ENCODE peak calls at places on chromosome 7, in eight cellular contexts. V is AG09309, B is endothelial cell, R is esophagus squamous epithelium, A is A673, U is progenitor cell of endocrine pancreas, C is ascending aorta, M is BJ. W is an unnamed sample.

GRCh38 chr7:122688385-122688998 is 10.4 kb downstream of the RNF133 start:
- DNase-seq in V (no peak), B (no peak), R (no peak), A (no peak), U (no peak), C (no peak), M (no peak), W (no peak)

GRCh38 chr7:17041324-17041723 is 159.5 kb upstream of the AGR3 start:
- DNase-seq in V (peak; percentile 73), B (no peak), R (no peak), A (peak; percentile 97), U (no peak), C (no peak), M (peak; percentile 67), W (no peak)

GRCh38 chr7:4020086-4020485 is 662.0 kb upstream of the FOXK1 start:
- DNase-seq in V (no peak), B (no peak), R (no peak), A (no peak), U (no peak), C (no peak), M (no peak), W (no peak)

GRCh38 chr7:725223-726005 is 1.1 kb upstream of the DNAAF5 start:
- DNase-seq in V (peak; percentile 32), B (no peak), R (no peak), A (no peak), U (no peak), C (no peak), M (no peak), W (no peak)

GRCh38 chr7:121080913-121081326 is 92.4 kb downstream of the CPED1 start:
- DNase-seq in V (no peak), B (no peak), R (no peak), A (no peak), U (no peak), C (no peak), M (no peak), W (no peak)

GRCh38 chr7:30086529-30086928 is 48.3 kb upstream of the MTURN start:
- DNase-seq in V (no peak), B (no peak), R (no peak), A (no peak), U (no peak), C (no peak), M (no peak), W (no peak)

GRCh38 chr7:27346531-27347260 is 104.1 kb downstream of the EVX1 start:
- DNase-seq in V (peak; percentile 74), B (no peak), R (no peak), A (no peak), U (peak; percentile 21), C (no peak), M (peak; percentile 76), W (no peak)

GRCh38 chr7:122010116-122010515 is 133.9 kb downstream of the AASS start:
- DNase-seq in V (no peak), B (no peak), R (no peak), A (no peak), U (no peak), C (no peak), M (no peak), W (no peak)

GRCh38 chr7:119964640-119965542 is 308.1 kb upstream of the KCND2 start:
- DNase-seq in V (no peak), B (no peak), R (no peak), A (no peak), U (no peak), C (no peak), M (no peak), W (no peak)

GRCh38 chr7:127949670-127950069 is 81.6 kb downstream of the LRRC4 start:
- DNase-seq in V (no peak), B (no peak), R (no peak), A (no peak), U (no peak), C (no peak), M (no peak), W (no peak)

GRCh38 chr7:135317676-135318326 is 84.2 kb downstream of the STRA8 start:
- DNase-seq in V (no peak), B (no peak), R (no peak), A (no peak), U (no peak), C (no peak), M (no peak), W (no peak)

GRCh38 chr7:4745265-4745919 is 30.0 kb upstream of the AP5Z1 start:
- DNase-seq in V (no peak), B (no peak), R (no peak), A (no peak), U (no peak), C (no peak), M (no peak), W (no peak)

DNA sequence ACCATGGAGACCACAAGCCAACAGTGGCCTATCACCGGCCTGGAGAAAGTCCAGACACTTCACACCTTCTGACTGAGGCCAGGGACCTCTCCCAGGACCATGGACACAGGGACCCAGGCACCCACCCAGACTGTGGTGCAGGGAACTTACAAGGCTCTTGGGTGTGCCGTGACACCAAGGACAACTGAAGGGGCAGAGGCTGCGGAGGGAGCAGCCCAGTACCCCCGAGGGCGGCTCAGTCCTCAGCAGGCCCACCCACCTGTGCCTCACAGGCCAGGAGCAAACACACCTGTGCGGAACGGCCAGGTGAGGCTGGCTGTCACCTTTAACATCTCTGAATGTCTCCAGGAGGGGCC is 182.3 kb downstream of the MAD1L1 start:
- DNase-seq in V (no peak), B (no peak), R (no peak), A (no peak), U (no peak), C (no peak), M (no peak), W (no peak)
- TF ChIP-seq CTCF in V (no peak), B (no peak), R (no peak), A (no peak), U (no peak), C (no peak), M (no peak), W (no peak)

DNA sequence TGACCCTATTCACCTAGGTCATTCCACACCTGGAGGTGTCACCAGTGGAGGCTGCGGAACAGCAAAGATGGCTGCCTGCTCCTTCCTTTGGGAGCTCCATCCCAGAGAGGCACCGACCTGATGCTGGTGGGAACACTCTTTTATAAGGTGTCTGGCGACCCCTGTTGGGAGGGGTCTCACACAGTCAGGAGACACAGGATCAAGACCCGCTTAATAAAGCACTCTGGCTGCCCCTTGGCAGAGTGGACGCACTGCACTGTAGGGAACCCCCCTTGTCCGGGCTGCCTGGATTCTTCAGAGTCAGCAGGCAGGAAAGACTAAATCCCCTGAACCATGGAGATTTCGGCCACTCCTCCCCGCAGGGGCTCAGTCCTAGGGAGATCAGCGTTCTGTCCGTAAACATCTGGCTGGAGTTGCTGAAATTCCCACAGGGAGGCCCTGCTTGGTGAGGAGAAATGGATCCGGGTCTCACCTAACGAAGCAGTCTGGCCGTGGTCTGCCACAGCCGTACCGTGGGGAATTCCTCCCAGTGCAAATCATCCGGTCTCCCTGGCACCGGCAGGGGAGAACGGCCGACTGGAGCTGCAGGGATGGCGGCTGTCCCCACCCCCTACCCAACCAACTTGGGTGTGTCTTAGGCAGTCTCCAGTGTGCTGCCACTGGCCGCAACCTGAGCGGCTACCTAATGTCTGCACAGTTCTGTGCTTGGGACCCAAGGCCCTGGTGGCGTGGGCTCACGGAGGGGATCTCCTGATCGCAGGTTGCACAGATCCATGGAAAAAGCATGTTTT is 66.1 kb downstream of the LSMEM1 start:
- DNase-seq in V (no peak), B (peak; percentile 51), R (no peak), A (peak; percentile 38), U (no peak), C (no peak), M (no peak), W (peak; percentile 3)
- TF ChIP-seq CTCF in V (peak; percentile 12), B (no peak), R (no peak), A (peak; percentile 41), U (no peak), C (no peak), M (peak; percentile 10), W (no peak)

DNA sequence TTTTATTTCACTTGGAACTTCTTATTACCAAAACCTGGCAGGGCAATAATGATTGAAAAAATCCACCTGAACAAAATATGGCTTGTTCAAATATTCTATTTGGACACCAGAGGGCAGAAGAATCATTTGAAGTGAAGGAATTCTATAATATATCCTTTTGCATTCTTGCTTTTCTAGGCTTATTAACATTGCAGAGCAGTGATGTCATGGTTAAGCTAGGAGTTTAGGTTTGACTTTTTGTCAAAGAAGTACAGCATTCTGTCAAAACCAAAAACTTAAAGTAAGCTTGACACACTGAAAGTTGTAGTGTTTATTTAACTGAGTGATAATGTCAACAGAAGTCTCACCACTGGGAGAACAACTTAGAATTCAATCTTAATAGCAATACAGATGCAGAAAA is 156.0 kb downstream of the SEMA3D start:
- DNase-seq in V (peak; percentile 35), B (no peak), R (no peak), A (peak; percentile 83), U (no peak), C (no peak), M (no peak), W (no peak)
- TF ChIP-seq CTCF in V (peak; percentile 36), B (peak; percentile 73), R (peak; percentile 33), A (peak; percentile 75), U (peak; percentile 72), C (no peak), M (peak; percentile 49), W (peak; percentile 80)

GRCh38 chr7:10475940-10476641 is 497.6 kb upstream of the PHF14 start:
- DNase-seq in V (no peak), B (no peak), R (no peak), A (no peak), U (no peak), C (no peak), M (no peak), W (no peak)
- TF ChIP-seq CTCF in V (no peak), B (no peak), R (no peak), A (no peak), U (no peak), C (no peak), M (no peak), W (no peak)

GRCh38 chr7:97845622-97846203 is 26.5 kb downstream of the ASNS start:
- DNase-seq in V (no peak), B (peak; percentile 27), R (no peak), A (peak; percentile 52), U (no peak), C (no peak), M (no peak), W (peak; percentile 9)

GRCh38 chr7:97842006-97842405 is 30.2 kb downstream of the ASNS start:
- DNase-seq in V (no peak), B (no peak), R (no peak), A (no peak), U (no peak), C (no peak), M (no peak), W (no peak)

GRCh38 chr7:97842772-97843345 is 29.3 kb downstream of the ASNS start:
- DNase-seq in V (no peak), B (no peak), R (no peak), A (no peak), U (no peak), C (no peak), M (no peak), W (no peak)

GRCh38 chr7:97846945-97847344 is 25.3 kb downstream of the ASNS start:
- DNase-seq in V (no peak), B (no peak), R (no peak), A (no peak), U (no peak), C (no peak), M (no peak), W (no peak)

DNA sequence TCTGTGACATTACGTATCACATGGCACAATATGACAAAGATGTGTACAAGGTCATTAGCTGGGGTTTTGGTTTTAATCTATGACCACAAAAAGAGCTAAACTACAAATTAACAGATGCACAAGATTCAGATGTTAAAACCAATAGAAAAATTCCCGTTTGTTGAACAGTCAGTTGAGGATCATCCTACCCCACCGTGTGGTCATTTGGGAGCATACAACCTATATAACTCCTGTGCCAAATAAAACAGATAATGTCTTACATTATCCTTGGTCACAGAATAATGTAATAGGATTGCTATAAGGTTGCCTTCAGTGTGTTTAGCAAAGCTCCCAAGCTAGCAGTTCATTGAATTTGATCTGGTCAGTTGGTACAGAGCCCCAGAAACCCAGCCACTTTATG is 28.2 kb downstream of the ASNS start:
- DNase-seq in V (no peak), B (no peak), R (no peak), A (peak; percentile 3), U (no peak), C (no peak), M (no peak), W (no peak)
- TF ChIP-seq CTCF in V (peak; percentile 35), B (no peak), R (no peak), A (peak; percentile 20), U (no peak), C (no peak), M (no peak), W (no peak)